ENCODE peak calls at places on chromosome 1, in four cellular contexts. One of them, this sample, is unnamed.

GRCh38 chr1:159877695-159878444 is 15.4 kb upstream of the VSIG8 start:
- DNase-seq in Peyer's patch: no peak
- DNase-seq in stomach: peak
- DNase-seq in HCT116: no peak
- DNase-seq in this sample: no peak

GRCh38 chr1:175870217-175870616 is 126.8 kb upstream of the TNR start:
- DNase-seq in stomach: no peak
- DNase-seq in HCT116: no peak
- DNase-seq in Peyer's patch: no peak
- DNase-seq in this sample: no peak

GRCh38 chr1:180560868-180561600 is 2.3 kb downstream of the OVAAL start:
- DNase-seq in HCT116: no peak
- DNase-seq in Peyer's patch: no peak
- DNase-seq in stomach: no peak
- DNase-seq in this sample: no peak

GRCh38 chr1:58548381-58548780 is 1.9 kb upstream of the OMA1 start:
- DNase-seq in HCT116: no peak
- DNase-seq in stomach: no peak
- DNase-seq in Peyer's patch: no peak
- DNase-seq in this sample: no peak

GRCh38 chr1:166822385-166822784 is 16.9 kb upstream of the POGK start:
- DNase-seq in HCT116: no peak
- DNase-seq in stomach: no peak
- DNase-seq in Peyer's patch: no peak
- DNase-seq in this sample: no peak

GRCh38 chr1:208280681-208281439 is 36.7 kb upstream of the PLXNA2 start:
- DNase-seq in stomach: no peak
- DNase-seq in Peyer's patch: no peak
- DNase-seq in HCT116: no peak
- DNase-seq in this sample: no peak

GRCh38 chr1:244778356-244778755 is 57.1 kb upstream of the COX20 start:
- DNase-seq in Peyer's patch: no peak
- DNase-seq in stomach: no peak
- DNase-seq in HCT116: peak
- DNase-seq in this sample: no peak

GRCh38 chr1:55988963-55989452 is 590.4 kb downstream of the PLPP3 start:
- DNase-seq in stomach: no peak
- DNase-seq in Peyer's patch: no peak
- DNase-seq in HCT116: no peak
- DNase-seq in this sample: no peak

GRCh38 chr1:22142315-22143064 is 407 bp downstream of the WNT4 start:
- DNase-seq in Peyer's patch: no peak
- DNase-seq in stomach: peak
- DNase-seq in HCT116: no peak
- DNase-seq in this sample: no peak

GRCh38 chr1:17307329-17307728 is 668 bp upstream of the PADI4 start:
- DNase-seq in stomach: no peak
- DNase-seq in Peyer's patch: no peak
- DNase-seq in HCT116: no peak
- DNase-seq in this sample: no peak

GRCh38 chr1:56024155-56024554 is 555.2 kb downstream of the PLPP3 start:
- DNase-seq in stomach: no peak
- DNase-seq in Peyer's patch: no peak
- DNase-seq in HCT116: no peak
- DNase-seq in this sample: no peak

GRCh38 chr1:245277276-245277675 is 122.5 kb downstream of the KIF26B start:
- DNase-seq in Peyer's patch: no peak
- DNase-seq in stomach: peak
- DNase-seq in HCT116: no peak
- DNase-seq in this sample: no peak

GRCh38 chr1:201562659-201563405 is 23.9 kb downstream of the NAV1 start:
- DNase-seq in stomach: no peak
- DNase-seq in Peyer's patch: no peak
- DNase-seq in HCT116: no peak
- DNase-seq in this sample: peak

GRCh38 chr1:183304466-183305122 is 113.6 kb downstream of the NMNAT2 start:
- DNase-seq in stomach: no peak
- DNase-seq in Peyer's patch: no peak
- DNase-seq in HCT116: no peak
- DNase-seq in this sample: no peak

GRCh38 chr1:94020764-94021579 is 100.0 kb downstream of the ABCA4 start:
- DNase-seq in HCT116: no peak
- DNase-seq in Peyer's patch: no peak
- DNase-seq in stomach: no peak
- DNase-seq in this sample: no peak

GRCh38 chr1:186330758-186331157 is 44.3 kb downstream of the TPR start:
- DNase-seq in HCT116: peak
- DNase-seq in stomach: no peak
- DNase-seq in Peyer's patch: no peak
- DNase-seq in this sample: no peak

GRCh38 chr1:213985181-213986019 is 2.4 kb upstream of the PROX1 start:
- DNase-seq in stomach: no peak
- DNase-seq in HCT116: no peak
- DNase-seq in Peyer's patch: no peak
- DNase-seq in this sample: no peak

GRCh38 chr1:226679853-226680516 is 59.1 kb downstream of the ITPKB start:
- DNase-seq in stomach: peak
- DNase-seq in HCT116: no peak
- DNase-seq in Peyer's patch: peak
- DNase-seq in this sample: peak

GRCh38 chr1:58882322-58882951 is 98.6 kb upstream of the JUN start:
- DNase-seq in stomach: no peak
- DNase-seq in Peyer's patch: no peak
- DNase-seq in HCT116: no peak
- DNase-seq in this sample: no peak

GRCh38 chr1:98794196-98794886 is 132.8 kb downstream of the SNX7 start:
- DNase-seq in Peyer's patch: peak
- DNase-seq in HCT116: peak
- DNase-seq in stomach: no peak
- DNase-seq in this sample: no peak

DNA sequence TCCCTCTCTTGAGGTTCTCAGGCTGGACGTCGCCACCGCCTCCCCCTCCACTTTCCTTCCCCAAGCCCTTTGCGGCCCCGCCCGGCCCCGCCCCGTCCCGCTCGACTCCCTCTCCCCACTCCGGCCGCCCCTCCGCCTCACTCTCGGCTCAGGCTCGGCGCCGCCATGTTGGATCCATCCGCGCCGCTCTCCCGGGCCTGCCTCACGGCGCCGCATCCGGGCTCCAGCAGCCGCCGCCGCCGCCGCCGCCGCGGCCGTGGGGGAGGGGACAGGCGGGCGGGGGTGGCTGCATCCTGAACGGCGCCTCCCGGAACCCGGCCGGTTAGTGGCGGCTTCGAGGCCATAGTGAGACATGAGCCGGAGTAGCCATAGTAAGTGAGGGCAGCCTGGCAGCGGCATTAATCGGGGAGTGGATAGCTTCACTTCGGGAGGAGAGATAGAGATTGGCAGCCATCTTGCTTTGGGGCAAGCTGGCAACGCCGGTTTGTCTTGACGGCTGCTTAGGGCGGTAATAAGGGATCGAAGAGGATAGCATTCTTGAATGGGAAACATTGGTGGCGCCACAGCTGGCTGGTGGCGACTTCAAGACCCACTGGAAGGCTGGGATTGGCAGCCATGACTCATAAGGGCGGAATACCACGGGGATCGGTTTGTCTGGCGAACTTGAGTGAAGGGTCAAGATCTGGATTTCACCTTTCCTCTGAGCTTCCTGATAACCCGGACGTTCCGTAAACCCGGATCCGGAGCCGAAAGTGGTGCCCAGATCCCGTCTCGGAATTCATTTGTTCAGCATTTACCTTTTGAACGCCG is at the start of gene DEDD:
- DNase-seq in stomach: peak
- DNase-seq in HCT116: peak
- DNase-seq in Peyer's patch: peak
- DNase-seq in this sample: peak
- TF ChIP-seq POLR2A in stomach: no peak
- TF ChIP-seq POLR2A in HCT116: peak
- TF ChIP-seq POLR2A in Peyer's patch: peak
- TF ChIP-seq POLR2A in this sample: peak

GRCh38 chr1:8011016-8011415 is 15.1 kb downstream of the ERRFI1 start:
- DNase-seq in stomach: no peak
- DNase-seq in HCT116: no peak
- DNase-seq in Peyer's patch: no peak
- DNase-seq in this sample: no peak
- TF ChIP-seq CTCF in stomach: no peak
- TF ChIP-seq CTCF in HCT116: no peak
- TF ChIP-seq CTCF in Peyer's patch: no peak
- TF ChIP-seq CTCF in this sample: no peak

DNA sequence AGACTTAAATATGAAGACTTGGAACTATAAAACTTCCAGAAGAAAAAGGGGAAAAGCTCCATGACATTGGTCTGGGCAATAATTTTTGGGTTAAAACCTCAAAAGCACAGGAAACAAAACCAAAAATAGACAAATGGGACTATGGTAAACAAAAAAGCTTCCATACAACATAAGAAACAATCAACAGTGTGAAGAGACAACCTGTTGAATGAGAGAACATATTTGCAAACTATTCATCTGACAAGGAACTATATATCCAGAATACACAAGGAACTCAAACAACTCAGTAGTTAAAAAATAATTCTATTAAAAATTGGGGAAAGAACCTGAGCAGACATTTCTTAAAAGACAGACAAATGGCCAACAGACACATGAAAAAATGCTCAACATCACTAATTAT is 192.7 kb upstream of the ZNHIT6 start:
- DNase-seq in Peyer's patch: no peak
- DNase-seq in HCT116: no peak
- DNase-seq in stomach: no peak
- DNase-seq in this sample: no peak
- TF ChIP-seq POLR2A in Peyer's patch: no peak
- TF ChIP-seq POLR2A in HCT116: no peak
- TF ChIP-seq POLR2A in stomach: no peak
- TF ChIP-seq POLR2A in this sample: no peak

GRCh38 chr1:172397221-172397620 is 23.3 kb upstream of the C1orf105 start:
- DNase-seq in stomach: no peak
- DNase-seq in Peyer's patch: no peak
- DNase-seq in HCT116: no peak
- DNase-seq in this sample: no peak

GRCh38 chr1:172397633-172398032 is 22.9 kb upstream of the C1orf105 start:
- DNase-seq in stomach: no peak
- DNase-seq in HCT116: no peak
- DNase-seq in Peyer's patch: no peak
- DNase-seq in this sample: no peak

GRCh38 chr1:172400073-172400737 is 20.3 kb upstream of the C1orf105 start:
- DNase-seq in Peyer's patch: no peak
- DNase-seq in stomach: no peak
- DNase-seq in HCT116: no peak
- DNase-seq in this sample: no peak

GRCh38 chr1:172398193-172398592 is 22.3 kb upstream of the C1orf105 start:
- DNase-seq in stomach: no peak
- DNase-seq in HCT116: no peak
- DNase-seq in Peyer's patch: peak
- DNase-seq in this sample: no peak

DNA sequence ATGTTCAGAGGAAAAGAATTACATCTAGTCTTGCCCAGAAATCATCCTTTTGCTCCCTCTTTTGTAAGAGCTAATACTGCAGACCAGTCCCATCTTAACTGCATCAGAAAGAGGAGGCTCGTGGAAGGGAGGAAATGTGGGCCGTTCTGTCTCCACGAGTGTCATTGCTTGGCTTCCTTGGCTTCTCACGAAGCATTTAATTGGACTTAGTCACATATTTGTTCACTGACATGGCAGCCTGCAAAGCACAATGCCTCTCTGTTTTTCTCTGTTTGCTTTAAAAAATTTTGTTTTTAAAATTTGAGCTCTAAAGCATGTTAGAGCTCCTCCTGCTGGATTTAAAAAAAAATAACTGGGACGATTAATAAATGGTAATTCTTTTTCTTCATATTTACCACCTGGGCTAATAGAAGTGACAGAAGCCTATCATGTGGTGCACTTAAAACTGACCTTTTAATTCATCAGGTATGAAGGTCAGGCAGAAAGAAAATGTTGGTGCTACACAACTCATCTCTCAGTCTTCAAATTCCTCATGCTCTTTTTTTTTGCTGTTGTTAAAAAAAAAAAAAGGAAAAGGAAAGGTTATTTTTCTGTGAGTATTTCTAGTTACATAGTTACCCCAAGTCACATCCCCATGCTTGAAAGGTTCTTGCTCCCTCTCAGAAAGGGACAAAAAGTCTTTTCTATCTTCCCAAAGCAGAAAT is 21.0 kb upstream of the C1orf105 start:
- DNase-seq in stomach: peak
- DNase-seq in HCT116: peak
- DNase-seq in Peyer's patch: no peak
- DNase-seq in this sample: no peak
- TF ChIP-seq CTCF in stomach: peak
- TF ChIP-seq CTCF in HCT116: peak
- TF ChIP-seq CTCF in Peyer's patch: peak
- TF ChIP-seq CTCF in this sample: peak

DNA sequence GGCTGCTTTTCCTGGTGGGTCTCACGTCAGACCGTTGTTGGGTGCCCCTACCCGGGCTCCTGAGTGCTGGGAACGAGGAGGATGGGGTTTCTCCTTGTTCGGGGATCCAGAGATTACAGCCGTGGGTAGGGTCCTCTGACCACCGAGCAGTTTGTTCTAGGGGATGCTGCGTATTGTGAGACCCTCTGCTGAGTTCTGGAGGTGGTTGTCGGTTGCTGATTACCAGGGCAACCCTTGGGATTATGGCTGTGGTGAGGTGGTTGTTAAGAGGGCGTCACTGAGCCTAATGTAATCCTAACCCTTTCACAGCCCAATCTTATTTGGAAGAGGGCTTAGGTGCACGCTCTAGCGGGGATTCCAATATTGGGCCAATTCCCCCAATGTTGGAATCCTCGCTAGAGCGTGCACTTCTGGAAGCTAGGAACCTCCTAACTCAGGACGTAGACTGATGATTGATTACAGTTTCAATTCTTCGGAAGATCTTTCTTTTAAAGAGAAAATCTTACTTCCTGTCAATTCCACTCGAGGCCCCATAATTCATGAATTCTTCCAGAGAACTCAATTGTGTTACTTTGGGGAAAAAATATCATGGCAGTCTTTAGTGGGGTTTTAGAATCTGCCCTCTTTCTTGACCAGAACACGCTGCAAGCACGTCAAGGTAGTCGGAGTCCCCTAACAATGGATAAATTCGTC is 483 bp downstream of the TCEANC2 start:
- DNase-seq in HCT116: no peak
- DNase-seq in Peyer's patch: no peak
- DNase-seq in stomach: no peak
- DNase-seq in this sample: no peak
- TF ChIP-seq POLR2A in HCT116: no peak
- TF ChIP-seq POLR2A in Peyer's patch: no peak
- TF ChIP-seq POLR2A in stomach: no peak
- TF ChIP-seq POLR2A in this sample: no peak